ENCODE peak calls at places on chromosomes 11 and 22, in nine cellular contexts. A, R, Q, C, H, U, T, V and Y are unnamed samples.

GRCh38 chr11:128877726-128878125 is 10.6 kb upstream of the KCNJ1 start:
- DNase-seq in A (no peak), R (no peak), Q (no peak), C (no peak), H (no peak), U (no peak), T (no peak), V (no peak), Y (no peak)

GRCh38 chr11:2734181-2735052 is 34.6 kb upstream of the KCNQ1OT1 start:
- DNase-seq in A (no peak), R (no peak), Q (no peak), C (no peak), H (no peak), U (no peak), T (no peak), V (no peak), Y (peak; percentile 67)

GRCh38 chr11:28835317-28835716 is 727.1 kb downstream of the METTL15 start:
- DNase-seq in A (no peak), R (no peak), Q (no peak), C (no peak), H (no peak), U (no peak), T (no peak), V (no peak), Y (no peak)

GRCh38 chr22:26669060-26669481 is 11.7 kb downstream of the MIAT start:
- DNase-seq in A (no peak), R (peak; percentile 61), Q (no peak), C (no peak), H (no peak), U (no peak), T (no peak), V (no peak), Y (no peak)

GRCh38 chr11:34331329-34331728 is 26.5 kb downstream of the ABTB2 start:
- DNase-seq in A (no peak), R (peak; percentile 78), Q (no peak), C (no peak), H (no peak), U (no peak), T (no peak), V (peak; percentile 42), Y (no peak)

GRCh38 chr11:91104237-91104636 is 881.4 kb upstream of the CHORDC1 start:
- DNase-seq in A (peak; percentile 2), R (peak; percentile 61), Q (no peak), C (no peak), H (no peak), U (no peak), T (no peak), V (peak; percentile 70), Y (no peak)

GRCh38 chr11:64226507-64227051 is 505 bp downstream of the NUDT22 start:
- DNase-seq in A (no peak), R (no peak), Q (no peak), C (peak; percentile 27), H (peak; percentile 87), U (no peak), T (no peak), V (no peak), Y (peak; percentile 85)

GRCh38 chr22:30435674-30436126 is 10.1 kb downstream of the MTFP1 start:
- DNase-seq in A (no peak), R (no peak), Q (peak; percentile 23), C (peak; percentile 79), H (no peak), U (no peak), T (no peak), V (no peak), Y (peak; percentile 55)

GRCh38 chr11:36311926-36312592 is 16.0 kb downstream of the PRR5L start:
- DNase-seq in A (no peak), R (no peak), Q (no peak), C (no peak), H (no peak), U (no peak), T (no peak), V (no peak), Y (no peak)

GRCh38 chr22:40006641-40007040 is 11.9 kb downstream of the FAM83F start:
- DNase-seq in A (no peak), R (no peak), Q (no peak), C (no peak), H (no peak), U (no peak), T (no peak), V (no peak), Y (no peak)

GRCh38 chr22:44187652-44188230 is 7.0 kb downstream of the PARVG start:
- DNase-seq in A (no peak), R (no peak), Q (no peak), C (no peak), H (peak; percentile 30), U (no peak), T (no peak), V (no peak), Y (no peak)

GRCh38 chr11:38274031-38274430 is 1676.0 kb upstream of the RAG2 start:
- DNase-seq in A (no peak), R (peak; percentile 3), Q (no peak), C (no peak), H (no peak), U (no peak), T (no peak), V (peak; percentile 1), Y (no peak)

DNA sequence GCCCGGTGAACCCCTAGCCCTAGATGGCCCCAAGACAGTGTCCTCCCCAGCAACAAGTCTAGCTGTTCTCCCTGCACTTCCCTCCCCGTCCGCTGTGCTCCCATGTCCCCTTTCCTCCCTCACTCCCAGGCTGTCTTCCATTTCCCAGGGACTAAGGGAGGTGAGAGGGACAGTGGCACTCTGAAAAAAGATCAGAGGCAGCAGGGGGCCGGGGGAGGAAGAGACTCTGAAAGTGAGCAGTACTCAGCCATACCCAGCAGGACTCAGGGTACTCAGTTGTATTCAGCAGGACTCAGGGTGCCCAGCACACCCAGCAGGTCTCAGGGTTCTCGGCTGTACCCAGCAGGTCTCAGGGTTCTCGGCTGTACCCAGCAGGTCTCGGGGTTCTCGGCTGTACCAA is 48.4 kb upstream of the THY1 start:
- DNase-seq in A (no peak), R (no peak), Q (peak; percentile 11), C (no peak), H (no peak), U (no peak), T (no peak), V (no peak), Y (no peak)
- TF ChIP-seq CTCF in A (no peak), R (no peak), Q (no peak), C (no peak), H (no peak), U (no peak), T (no peak), V (no peak), Y (no peak)

GRCh38 chr11:131579932-131580387 is 209.5 kb downstream of the NTM start:
- DNase-seq in A (no peak), R (peak; percentile 11), Q (no peak), C (no peak), H (no peak), U (no peak), T (no peak), V (peak; percentile 3), Y (no peak)
- TF ChIP-seq CTCF in A (peak; percentile 58), R (peak; percentile 40), Q (no peak), C (no peak), H (peak; percentile 34), U (no peak), T (peak; percentile 58), V (no peak), Y (peak; percentile 69)

GRCh38 chr11:62181097-62181496 is 8.9 kb upstream of the SCGB1D1 start:
- DNase-seq in A (no peak), R (no peak), Q (no peak), C (no peak), H (no peak), U (no peak), T (no peak), V (no peak), Y (no peak)

GRCh38 chr11:62171261-62171723 is 18.7 kb upstream of the SCGB1D1 start:
- DNase-seq in A (peak; percentile 47), R (peak; percentile 86), Q (peak; percentile 89), C (peak; percentile 64), H (no peak), U (peak; percentile 69), T (peak; percentile 64), V (peak; percentile 46), Y (no peak)

GRCh38 chr11:62179995-62180394 is 10.0 kb upstream of the SCGB1D1 start:
- DNase-seq in A (no peak), R (no peak), Q (no peak), C (no peak), H (no peak), U (no peak), T (no peak), V (no peak), Y (no peak)

GRCh38 chr11:62182147-62182869 is 7.7 kb upstream of the SCGB1D1 start:
- DNase-seq in A (no peak), R (no peak), Q (no peak), C (no peak), H (no peak), U (no peak), T (no peak), V (no peak), Y (no peak)

DNA sequence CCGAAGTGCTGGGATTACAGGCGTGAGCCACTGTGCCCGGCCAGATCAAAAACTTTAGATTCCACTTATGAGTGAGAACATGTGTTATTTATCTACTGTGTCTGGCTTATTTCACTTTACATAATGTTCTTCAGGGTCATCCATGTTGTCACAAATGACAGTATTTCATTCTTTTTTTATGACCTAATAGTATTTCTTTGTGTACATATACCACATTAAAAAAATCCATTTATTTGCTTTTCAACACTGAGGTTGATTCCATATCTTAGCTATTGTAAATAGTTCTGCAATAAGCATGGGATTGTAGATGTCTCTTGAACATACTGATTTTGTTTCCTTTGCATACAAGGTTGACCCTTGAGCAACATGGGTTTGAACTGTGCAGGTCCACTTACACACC is 13.2 kb upstream of the SCGB1D1 start:
- DNase-seq in A (no peak), R (no peak), Q (no peak), C (no peak), H (no peak), U (no peak), T (no peak), V (no peak), Y (no peak)
- TF ChIP-seq CTCF in A (no peak), R (no peak), Q (no peak), C (no peak), H (no peak), U (no peak), T (no peak), V (no peak), Y (no peak)

GRCh38 chr22:50310209-50310722 is 2.8 kb upstream of the PLXNB2 start:
- DNase-seq in A (no peak), R (no peak), Q (no peak), C (no peak), H (peak; percentile 93), U (no peak), T (no peak), V (no peak), Y (no peak)

GRCh38 chr22:50312371-50312770 is 4.9 kb upstream of the PLXNB2 start:
- DNase-seq in A (no peak), R (no peak), Q (no peak), C (no peak), H (no peak), U (no peak), T (no peak), V (no peak), Y (no peak)

GRCh38 chr22:50309601-50309991 is 2.1 kb upstream of the PLXNB2 start:
- DNase-seq in A (no peak), R (no peak), Q (no peak), C (no peak), H (no peak), U (no peak), T (no peak), V (no peak), Y (no peak)

GRCh38 chr22:50311606-50312351 is 4.3 kb upstream of the PLXNB2 start:
- DNase-seq in A (no peak), R (no peak), Q (no peak), C (no peak), H (peak; percentile 64), U (no peak), T (no peak), V (no peak), Y (no peak)

GRCh38 chr22:50310949-50311444 is 3.6 kb upstream of the PLXNB2 start:
- DNase-seq in A (no peak), R (no peak), Q (no peak), C (no peak), H (no peak), U (no peak), T (no peak), V (no peak), Y (no peak)
- TF ChIP-seq CTCF in A (no peak), R (no peak), Q (no peak), C (no peak), H (no peak), U (no peak), T (no peak), V (no peak), Y (no peak)